ENCODE peak calls at places on chromosomes 13 and 19, in five cellular contexts. W, R, A, I and E are unnamed samples.

GRCh38 chr13:33135097-33135496 is 118.9 kb downstream of the KL start:
- DNase-seq in W (no peak), R (no peak), A (no peak), I (no peak), E (no peak)

GRCh38 chr19:49390978-49391304 is 2.9 kb downstream of the KASH5 start:
- DNase-seq in W (no peak), R (no peak), A (no peak), I (no peak), E (no peak)

GRCh38 chr13:81171065-81171647 is 830.2 kb upstream of the SPRY2 start:
- DNase-seq in W (peak; percentile 3), R (no peak), A (no peak), I (no peak), E (no peak)

GRCh38 chr19:4053423-4054324 is 13.0 kb downstream of the ZBTB7A start:
- DNase-seq in W (no peak), R (no peak), A (no peak), I (no peak), E (no peak)

GRCh38 chr13:50089633-50090032 is 74.4 kb downstream of the KCNRG start:
- DNase-seq in W (no peak), R (no peak), A (no peak), I (no peak), E (no peak)

GRCh38 chr19:37987356-37988332 is 80.6 kb downstream of the SIPA1L3 start:
- DNase-seq in W (peak; percentile 53), R (no peak), A (no peak), I (no peak), E (no peak)

GRCh38 chr13:28401303-28402056 is 93.4 kb downstream of the FLT1 start:
- DNase-seq in W (no peak), R (no peak), A (no peak), I (no peak), E (no peak)

GRCh38 chr13:97243915-97244820 is 22.0 kb downstream of the MBNL2 start:
- DNase-seq in W (no peak), R (no peak), A (no peak), I (no peak), E (no peak)

GRCh38 chr13:77523386-77523785 is 12.1 kb upstream of the SCEL start:
- DNase-seq in W (no peak), R (no peak), A (no peak), I (no peak), E (no peak)

GRCh38 chr13:107864543-107865460 is 350.5 kb downstream of the LIG4 start:
- DNase-seq in W (peak; percentile 35), R (no peak), A (no peak), I (peak; percentile 5), E (no peak)

GRCh38 chr13:28622286-28622685 is 36.6 kb upstream of the POMP start:
- DNase-seq in W (no peak), R (no peak), A (peak; percentile 39), I (peak; percentile 69), E (no peak)

GRCh38 chr13:106619688-106620555 is 52.0 kb upstream of the ARGLU1 start:
- DNase-seq in W (peak; percentile 51), R (no peak), A (no peak), I (peak; percentile 65), E (no peak)

GRCh38 chr19:48006762-48007161 is 12.3 kb downstream of the ELSPBP1 start:
- DNase-seq in W (peak; percentile 74), R (no peak), A (no peak), I (no peak), E (no peak)